ENCODE peak calls at places on chromosome 2, in five cellular contexts. M is psoas muscle, P is GM12864, S is adrenal gland, Y is tibial artery. Q is an unnamed sample.

GRCh38 chr2:48423376-48423775 is 106.6 kb upstream of the STON1 start:
- DNase-seq in M (no peak), P (no peak), S (no peak), Y (no peak), Q (no peak)

GRCh38 chr2:207189040-207189439 is 23.3 kb upstream of the KLF7 start:
- DNase-seq in M (no peak), P (no peak), S (no peak), Y (no peak), Q (no peak)

GRCh38 chr2:227817940-227818568 is 4.4 kb downstream of the CCL20 start:
- DNase-seq in M (peak; percentile 84), P (peak; percentile 3), S (peak; percentile 83), Y (peak; percentile 97), Q (peak; percentile 36)

GRCh38 chr2:134122610-134123009 is 131.3 kb upstream of the MGAT5 start:
- DNase-seq in M (no peak), P (no peak), S (no peak), Y (no peak), Q (no peak)

GRCh38 chr2:119255760-119256573 is 32.3 kb downstream of the STEAP3 start:
- DNase-seq in M (no peak), P (no peak), S (peak; percentile 27), Y (no peak), Q (no peak)

GRCh38 chr2:32805104-32806095 is 141.4 kb upstream of the LTBP1 start:
- DNase-seq in M (no peak), P (no peak), S (no peak), Y (no peak), Q (no peak)

GRCh38 chr2:160934991-160935390 is 225.2 kb upstream of the TANK start:
- DNase-seq in M (no peak), P (no peak), S (no peak), Y (no peak), Q (no peak)

GRCh38 chr2:88811238-88811637 is 119.8 kb downstream of the RPIA start:
- DNase-seq in M (no peak), P (no peak), S (no peak), Y (no peak), Q (no peak)

GRCh38 chr2:226782092-226782713 is 17.4 kb downstream of the IRS1 start:
- DNase-seq in M (no peak), P (no peak), S (no peak), Y (no peak), Q (no peak)

GRCh38 chr2:159573846-159574245 is 42.5 kb downstream of the BAZ2B start:
- DNase-seq in M (no peak), P (no peak), S (no peak), Y (no peak), Q (no peak)

GRCh38 chr2:215532844-215533243 is 97.0 kb upstream of the FN1 start:
- DNase-seq in M (no peak), P (no peak), S (no peak), Y (no peak), Q (no peak)

GRCh38 chr2:176117823-176118376 is 1.3 kb downstream of the HOXD10 start:
- DNase-seq in M (no peak), P (no peak), S (no peak), Y (no peak), Q (no peak)

GRCh38 chr2:43269074-43269572 is 42.7 kb upstream of the ZFP36L2 start:
- DNase-seq in M (peak; percentile 94), P (no peak), S (peak; percentile 98), Y (peak; percentile 95), Q (no peak)

DNA sequence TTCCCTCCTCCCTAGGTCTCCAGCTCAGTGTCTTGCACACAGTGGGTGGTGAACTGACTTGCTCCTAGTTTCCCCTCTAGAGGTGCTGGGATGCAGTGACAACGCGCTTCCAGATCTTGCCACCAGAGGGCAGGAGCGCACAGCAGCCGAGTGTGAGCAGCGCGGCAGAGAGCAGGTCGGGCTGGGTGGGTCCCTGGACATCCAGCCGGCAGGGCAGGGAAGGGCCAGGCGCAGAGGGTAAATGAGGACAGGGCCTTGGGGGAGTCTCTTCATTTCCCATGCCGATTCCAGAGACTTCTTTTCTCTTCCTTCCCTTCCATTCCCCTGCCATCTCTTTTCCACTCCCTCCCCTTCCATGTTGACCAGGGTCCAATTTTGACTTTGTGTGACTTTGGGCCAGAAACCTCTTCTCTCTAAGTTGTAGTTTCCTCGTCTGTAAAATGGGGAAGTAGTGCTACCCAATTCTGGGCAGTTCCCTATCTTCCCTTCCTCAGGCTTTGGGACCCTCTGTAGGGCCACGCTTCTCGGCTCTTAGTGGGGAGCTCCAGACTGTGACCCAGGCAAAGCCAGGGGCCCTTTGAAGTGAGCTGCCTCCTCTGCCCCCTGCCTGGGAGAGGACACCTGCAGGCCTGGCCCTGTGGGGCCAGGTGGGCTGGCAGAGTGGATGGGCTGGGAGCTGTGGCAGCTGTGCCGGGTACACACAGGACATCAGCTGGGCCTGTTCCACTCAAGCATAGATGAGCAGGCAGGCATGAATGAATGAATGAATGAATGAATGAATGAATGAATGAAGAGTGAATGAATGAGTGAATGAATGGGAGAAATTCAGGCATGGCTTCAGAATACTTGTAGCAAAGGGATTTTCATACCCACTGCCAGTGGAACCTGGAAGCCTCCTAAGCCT is 43.3 kb upstream of the TAF1B start:
- DNase-seq in M (peak; percentile 93), P (peak; percentile 31), S (peak; percentile 75), Y (peak; percentile 87), Q (peak; percentile 75)
- H3K4me3 ChIP-seq in M (peak overlapping the region; percentile 4), P (no peak overlapping the region), S (no peak overlapping the region), Y (no peak overlapping the region), Q (no peak overlapping the region)

DNA sequence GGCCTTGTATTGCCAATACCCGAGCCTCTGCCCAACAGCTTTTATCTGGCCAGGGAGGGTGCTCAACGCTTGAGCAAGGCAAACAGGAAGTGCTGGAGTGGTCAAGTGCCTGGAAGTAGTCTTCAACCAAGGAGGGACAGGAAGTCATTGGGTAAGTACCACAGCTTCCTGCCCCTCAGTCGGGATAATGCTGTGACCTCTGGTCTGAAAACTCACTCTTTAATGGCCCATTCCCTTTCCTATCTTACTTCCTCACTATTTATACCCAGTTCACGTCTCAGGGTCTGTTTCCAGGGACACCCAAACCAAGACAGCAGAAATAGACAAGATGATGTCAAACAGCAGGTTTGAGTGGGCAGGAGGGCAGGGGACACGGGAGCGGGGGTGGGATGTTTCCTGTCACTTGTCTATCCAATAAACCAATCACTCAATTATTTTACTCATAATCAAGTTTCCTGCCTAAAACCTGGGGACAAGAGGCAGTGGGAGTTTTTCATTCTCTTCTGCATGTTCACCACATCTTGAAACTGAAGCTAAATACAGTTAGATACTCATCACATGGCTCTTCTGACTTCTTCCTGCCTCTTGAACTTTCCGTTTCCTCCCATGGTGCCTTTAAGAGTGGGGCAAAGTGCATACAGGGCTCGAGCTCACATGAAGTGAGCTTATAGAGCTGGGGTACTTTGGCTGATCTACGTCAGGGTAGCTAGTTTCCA is 68.9 kb upstream of the CAB39 start:
- DNase-seq in M (no peak), P (no peak), S (peak; percentile 75), Y (peak; percentile 74), Q (peak; percentile 56)
- H3K4me3 ChIP-seq in M (no peak overlapping the region), P (no peak overlapping the region), S (no peak overlapping the region), Y (no peak overlapping the region), Q (no peak overlapping the region)

GRCh38 chr2:104790100-104790811 is 63.7 kb upstream of the POU3F3 start:
- DNase-seq in M (peak; percentile 79), P (no peak), S (no peak), Y (no peak), Q (no peak)
- H3K4me3 ChIP-seq in M (peak overlapping the region; percentile 42), P (no peak overlapping the region), S (no peak overlapping the region), Y (no peak overlapping the region), Q (no peak overlapping the region)

GRCh38 chr2:186669146-186669545 is 24.7 kb upstream of the FAM171B start:
- DNase-seq in M (no peak), P (no peak), S (no peak), Y (no peak), Q (no peak)

GRCh38 chr2:186659383-186659782 is 34.5 kb upstream of the FAM171B start:
- DNase-seq in M (no peak), P (no peak), S (no peak), Y (no peak), Q (no peak)

DNA sequence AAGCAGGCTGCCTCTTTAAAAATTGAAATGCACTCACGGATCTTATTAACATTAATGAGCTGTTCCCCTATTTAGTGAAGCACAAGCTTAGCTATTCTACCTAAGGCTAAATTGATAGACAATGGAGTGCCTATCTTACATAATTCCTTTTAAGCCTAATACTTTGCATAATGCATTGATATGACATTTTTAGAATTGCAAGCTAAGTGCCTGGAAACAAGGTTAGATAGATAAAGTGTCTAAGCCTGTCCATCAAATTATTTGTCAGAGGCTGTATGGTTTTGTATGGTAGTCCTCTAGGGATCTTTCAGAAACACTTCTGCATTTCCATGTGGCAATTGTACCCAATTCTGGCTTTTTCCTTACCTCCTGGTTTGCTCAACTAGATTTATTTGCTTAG is 29.2 kb upstream of the FAM171B start:
- DNase-seq in M (no peak), P (no peak), S (no peak), Y (no peak), Q (no peak)
- H3K4me3 ChIP-seq in M (no peak overlapping the region), P (no peak overlapping the region), S (no peak overlapping the region), Y (no peak overlapping the region), Q (no peak overlapping the region)

Q was measured in GM06990.